ENCODE peak calls at places on chromosome 20, in six cellular contexts. B is PC-3, W is left ventricle myocardium inferior, I is neural progenitor cell, S is cardiac muscle cell, G is kidney epithelial cell. Y is an unnamed sample.

GRCh38 chr20:24686156-24686555 is 216.7 kb downstream of the SYNDIG1 start:
- DNase-seq in B (no peak), W (no peak), I (no peak), S (no peak), G (no peak), Y (peak; percentile 21)

GRCh38 chr20:4434681-4435080 is 287.0 kb upstream of the PRND start:
- DNase-seq in B (no peak), W (no peak), I (no peak), S (no peak), G (no peak), Y (no peak)

GRCh38 chr20:24782801-24783630 is 166.1 kb upstream of the CST7 start:
- DNase-seq in B (peak; percentile 28), W (no peak), I (peak; percentile 21), S (no peak), G (no peak), Y (peak; percentile 52)

GRCh38 chr20:46001498-46001897 is 7.2 kb upstream of the MMP9 start:
- DNase-seq in B (no peak), W (no peak), I (no peak), S (no peak), G (no peak), Y (no peak)

GRCh38 chr20:59805266-59805665 is 128.2 kb downstream of the SYCP2 start:
- DNase-seq in B (no peak), W (no peak), I (no peak), S (no peak), G (no peak), Y (peak; percentile 41)

GRCh38 chr20:53691060-53691810 is 97.6 kb upstream of the ZNF217 start:
- DNase-seq in B (peak; percentile 100), W (no peak), I (no peak), S (no peak), G (no peak), Y (no peak)

GRCh38 chr20:3661836-3662665 is 1.1 kb downstream of the GFRA4 start:
- DNase-seq in B (no peak), W (no peak), I (no peak), S (no peak), G (no peak), Y (peak; percentile 49)

GRCh38 chr20:41398408-41398807 is 31.8 kb upstream of the EMILIN3 start:
- DNase-seq in B (no peak), W (peak; percentile 54), I (no peak), S (peak; percentile 82), G (no peak), Y (no peak)

GRCh38 chr20:4702562-4703280 is 19.0 kb upstream of the PRND start:
- DNase-seq in B (peak; percentile 15), W (no peak), I (no peak), S (no peak), G (no peak), Y (no peak)

GRCh38 chr20:17465236-17465635 is 65.9 kb downstream of the BFSP1 start:
- DNase-seq in B (no peak), W (no peak), I (no peak), S (no peak), G (no peak), Y (no peak)

GRCh38 chr20:44014807-44015732 is 100.4 kb downstream of the TOX2 start:
- DNase-seq in B (no peak), W (no peak), I (no peak), S (peak; percentile 73), G (no peak), Y (no peak)

GRCh38 chr20:24648919-24649318 is 179.5 kb downstream of the SYNDIG1 start:
- DNase-seq in B (no peak), W (no peak), I (no peak), S (no peak), G (no peak), Y (no peak)

GRCh38 chr20:43843096-43843964 is 71.3 kb upstream of the TOX2 start:
- DNase-seq in B (peak; percentile 96), W (no peak), I (no peak), S (peak; percentile 78), G (peak; percentile 26), Y (no peak)

GRCh38 chr20:59484228-59484627 is 120.1 kb upstream of the PHACTR3 start:
- DNase-seq in B (no peak), W (no peak), I (no peak), S (no peak), G (no peak), Y (peak; percentile 34)

GRCh38 chr20:32480361-32481199 is 104.6 kb downstream of the NOL4L start:
- DNase-seq in B (no peak), W (peak; percentile 3), I (peak; percentile 32), S (no peak), G (no peak), Y (no peak)

GRCh38 chr20:59850018-59850641 is 83.3 kb downstream of the SYCP2 start:
- DNase-seq in B (peak; percentile 78), W (no peak), I (peak; percentile 46), S (peak; percentile 60), G (no peak), Y (no peak)

GRCh38 chr20:43844778-43845614 is 69.7 kb upstream of the TOX2 start:
- DNase-seq in B (peak; percentile 98), W (peak; percentile 25), I (no peak), S (peak; percentile 91), G (peak; percentile 16), Y (no peak)

GRCh38 chr20:25030649-25031026 is 27.3 kb downstream of the ACSS1 start:
- DNase-seq in B (no peak), W (no peak), I (no peak), S (no peak), G (no peak), Y (no peak)

GRCh38 chr20:43752051-43752360 is 25.2 kb upstream of the GTSF1L start:
- DNase-seq in B (no peak), W (no peak), I (no peak), S (no peak), G (no peak), Y (no peak)

DNA sequence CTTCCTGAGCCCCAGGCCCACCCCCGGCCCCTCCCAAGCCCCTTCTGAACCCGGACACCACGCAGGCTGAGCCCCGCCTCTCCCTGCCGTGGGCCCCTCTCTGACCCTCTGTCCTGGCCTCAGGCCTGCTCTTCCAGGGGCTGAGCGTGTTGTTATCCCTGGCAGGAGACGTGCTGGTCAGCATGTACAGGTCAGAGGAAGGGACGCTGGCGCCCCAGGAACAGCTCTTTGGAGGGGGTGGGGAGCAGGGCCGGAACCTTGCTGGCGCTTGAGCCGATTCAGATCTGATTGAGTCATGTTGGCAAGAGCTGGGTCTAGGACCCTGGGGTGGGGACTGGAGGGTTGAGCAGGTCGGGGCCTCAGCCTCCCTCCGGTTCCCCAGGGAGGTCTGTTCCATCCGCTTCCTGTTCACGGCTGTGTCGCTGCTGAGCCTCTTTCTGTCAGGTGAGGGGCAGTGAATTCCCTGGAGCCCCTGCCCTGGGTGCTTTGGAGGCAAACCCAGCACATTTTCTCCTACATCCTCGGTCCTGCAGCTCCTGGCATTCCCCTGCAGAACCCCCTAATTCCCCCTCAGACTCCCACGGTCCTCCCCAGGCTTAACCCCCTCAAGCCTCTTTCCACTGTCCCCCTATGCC is 1.9 kb downstream of the SPAG4 start:
- DNase-seq in B (peak; percentile 83), W (peak; percentile 58), I (peak; percentile 79), S (peak; percentile 59), G (peak; percentile 32), Y (peak; percentile 72)
- TF ChIP-seq CTCF in B (peak; percentile 62), W (peak; percentile 50), I (peak; percentile 54), S (peak; percentile 33), G (peak; percentile 50), Y (peak; percentile 34)

DNA sequence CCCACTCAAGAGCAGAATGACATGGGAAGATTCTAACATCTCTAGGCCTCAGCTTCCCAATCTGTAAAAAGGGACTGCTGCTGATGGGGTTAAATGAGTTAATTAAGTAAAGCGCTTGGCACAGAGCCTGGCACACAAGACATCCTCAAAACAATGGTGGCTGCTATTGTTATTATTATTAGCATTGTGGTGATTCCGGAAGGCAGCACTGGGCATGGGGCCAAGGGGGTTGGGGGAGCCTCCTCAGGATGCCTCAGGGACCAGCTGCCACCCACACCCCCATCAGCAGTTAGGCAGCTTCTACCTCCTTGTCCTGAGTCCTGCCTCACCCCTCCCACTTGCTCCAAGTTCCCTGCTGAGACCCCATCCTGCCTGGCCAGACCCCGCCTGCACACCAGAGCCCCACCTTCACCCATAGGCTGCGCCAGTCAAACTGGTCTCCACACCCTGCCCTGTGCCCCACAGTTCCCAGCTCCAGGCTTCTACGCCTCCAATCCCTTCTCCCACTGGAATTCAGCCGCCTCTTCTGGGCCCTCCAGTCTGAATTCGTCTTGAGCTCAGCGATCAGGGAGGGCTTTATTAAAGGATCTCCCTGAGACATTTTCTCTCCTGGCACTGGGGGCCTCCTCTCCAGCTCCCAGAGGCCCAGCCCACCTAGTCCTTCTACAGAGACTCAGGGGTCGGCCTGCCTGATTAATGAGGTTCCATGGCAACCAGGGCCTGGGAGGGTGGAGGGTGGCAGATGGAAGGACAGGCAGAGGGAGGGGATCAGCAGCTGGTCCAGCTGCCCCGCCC is 1.5 kb downstream of the E2F1 start:
- DNase-seq in B (no peak), W (no peak), I (peak; percentile 84), S (no peak), G (no peak), Y (no peak)
- H3K36me3 ChIP-seq in B (no peaks in the 10 kb centered on the region), W (no peaks in the 10 kb centered on the region), I (no peaks in the 10 kb centered on the region), S (no peaks in the 10 kb centered on the region), G (no peaks in the 10 kb centered on the region), Y (no peaks in the 10 kb centered on the region)

DNA sequence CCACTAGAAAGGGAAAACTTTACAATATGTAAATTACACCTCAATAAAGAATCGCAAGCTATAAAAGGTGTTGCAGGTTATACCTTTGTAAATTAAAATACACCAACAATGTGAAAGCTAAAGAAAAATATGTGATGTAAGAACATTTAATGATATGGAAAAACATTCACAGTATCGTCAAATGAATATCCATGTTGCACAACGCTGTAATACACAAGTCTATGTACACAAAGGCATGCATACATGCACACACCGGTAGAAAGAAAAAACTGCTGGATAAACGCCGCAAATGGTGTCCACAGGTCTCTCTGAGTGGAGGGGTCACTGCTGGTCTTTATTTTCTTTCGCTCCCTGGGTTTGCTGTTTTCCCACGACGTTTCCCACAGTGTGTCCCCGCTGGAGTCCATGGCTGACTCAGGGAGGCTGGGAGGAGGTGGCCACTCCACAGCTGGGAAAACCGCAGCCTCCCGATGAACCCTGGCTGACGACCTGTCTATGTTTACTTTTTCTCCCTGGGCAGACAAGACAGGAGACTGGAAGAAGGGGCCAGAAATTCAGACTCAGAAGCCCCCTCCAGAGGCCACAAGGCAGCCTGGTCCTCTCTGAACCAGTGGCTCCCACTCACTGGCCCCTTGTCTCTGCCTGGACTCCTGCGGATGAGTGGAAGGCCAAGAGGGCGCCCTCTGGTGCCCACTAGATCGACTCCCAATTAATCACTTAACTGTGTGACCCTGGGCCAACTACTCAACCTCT is 13.0 kb upstream of the BPI start:
- DNase-seq in B (peak; percentile 58), W (peak; percentile 50), I (peak; percentile 77), S (peak; percentile 88), G (peak; percentile 65), Y (no peak)
- TF ChIP-seq CTCF in B (peak; percentile 85), W (peak; percentile 56), I (peak; percentile 65), S (peak; percentile 63), G (peak; percentile 57), Y (peak; percentile 40)

DNA sequence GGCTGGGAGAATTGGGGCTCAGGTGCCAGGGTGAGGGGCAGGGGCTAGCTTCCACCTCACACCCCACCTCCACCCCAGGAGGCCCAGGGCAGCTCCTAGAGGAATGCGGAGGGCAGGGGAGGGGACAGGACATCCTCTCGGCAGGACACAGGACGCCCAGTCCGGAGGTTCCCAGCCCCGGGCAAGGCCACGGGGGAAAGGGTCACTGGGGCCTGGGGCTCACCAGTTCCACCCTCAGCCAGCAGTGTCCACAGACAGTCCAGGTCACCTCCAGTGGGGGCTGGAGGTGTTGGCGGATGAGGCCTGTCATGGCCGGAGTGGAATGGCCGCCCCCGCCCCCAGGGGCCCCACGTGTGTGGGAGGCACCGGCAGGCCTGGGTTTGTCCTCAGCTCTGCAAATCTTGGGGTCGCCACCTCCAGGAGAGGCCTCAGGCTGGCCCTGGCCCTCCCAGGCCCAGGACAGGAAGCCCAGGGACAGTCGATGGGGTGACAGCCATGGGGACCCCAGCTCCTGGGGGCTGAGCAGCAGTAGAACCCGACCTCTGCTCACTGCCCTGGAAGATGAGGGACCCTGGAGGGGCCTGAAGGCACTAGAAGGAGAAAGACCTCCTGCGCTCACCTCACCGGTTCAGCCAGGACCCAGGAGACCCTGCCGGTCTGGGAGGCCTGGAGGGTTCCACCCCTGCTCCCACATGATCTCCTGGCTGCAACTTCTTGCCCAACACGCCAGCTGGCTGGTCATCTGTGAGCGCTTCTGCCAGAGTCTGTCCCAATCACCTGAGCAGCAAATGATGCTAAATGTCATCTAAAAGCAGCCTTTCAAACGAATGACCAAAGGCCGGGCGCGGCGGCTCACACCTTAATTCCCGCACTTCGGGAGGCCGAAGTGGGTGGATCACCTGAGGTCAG is 13.0 kb upstream of the ABHD16B start:
- DNase-seq in B (no peak), W (no peak), I (no peak), S (no peak), G (no peak), Y (no peak)
- H3K36me3 ChIP-seq in B (no peaks in the 10 kb centered on the region), W (no peaks in the 10 kb centered on the region), I (no peaks in the 10 kb centered on the region), S (no peaks in the 10 kb centered on the region), G (no peaks in the 10 kb centered on the region), Y (no peaks in the 10 kb centered on the region)

Y was measured in upper lobe of right lung.